ENCODE peak calls at places on chromosomes 12 and 14, in nine cellular contexts. One of them, this sample, is unnamed.

GRCh38 chr12:129532707-129533499 is 370.9 kb downstream of the TMEM132D start:
- DNase-seq in A673: no peak
- DNase-seq in sigmoid colon: no peak
- DNase-seq in MM.1S: no peak
- DNase-seq in transverse colon: no peak
- DNase-seq in thoracic aorta: no peak
- DNase-seq in brain microvascular endothelial cell: no peak
- DNase-seq in heart right ventricle: no peak
- DNase-seq in effector memory CD4-positive, alpha-beta T cell: no peak
- DNase-seq in this sample: no peak

GRCh38 chr14:68361231-68361630 is 431.6 kb downstream of the ZFP36L1 start:
- DNase-seq in brain microvascular endothelial cell: peak; percentile 64
- DNase-seq in heart right ventricle: no peak
- DNase-seq in A673: peak; percentile 72
- DNase-seq in thoracic aorta: no peak
- DNase-seq in MM.1S: no peak
- DNase-seq in effector memory CD4-positive, alpha-beta T cell: no peak
- DNase-seq in sigmoid colon: no peak
- DNase-seq in transverse colon: no peak
- DNase-seq in this sample: no peak

GRCh38 chr14:104680056-104680805 is 9.2 kb upstream of the INF2 start:
- DNase-seq in brain microvascular endothelial cell: peak; percentile 80
- DNase-seq in heart right ventricle: no peak
- DNase-seq in MM.1S: no peak
- DNase-seq in sigmoid colon: peak; percentile 79
- DNase-seq in effector memory CD4-positive, alpha-beta T cell: no peak
- DNase-seq in transverse colon: peak; percentile 54
- DNase-seq in thoracic aorta: no peak
- DNase-seq in A673: peak; percentile 59
- DNase-seq in this sample: no peak

GRCh38 chr12:3551976-3552725 is 61.1 kb downstream of the PRMT8 start:
- DNase-seq in heart right ventricle: no peak
- DNase-seq in effector memory CD4-positive, alpha-beta T cell: no peak
- DNase-seq in sigmoid colon: no peak
- DNase-seq in A673: no peak
- DNase-seq in transverse colon: no peak
- DNase-seq in thoracic aorta: no peak
- DNase-seq in MM.1S: no peak
- DNase-seq in brain microvascular endothelial cell: no peak
- DNase-seq in this sample: no peak

GRCh38 chr12:69154585-69155363 is 84.6 kb upstream of the CPSF6 start:
- DNase-seq in sigmoid colon: peak; percentile 80
- DNase-seq in heart right ventricle: peak; percentile 66
- DNase-seq in brain microvascular endothelial cell: peak; percentile 50
- DNase-seq in effector memory CD4-positive, alpha-beta T cell: peak; percentile 57
- DNase-seq in thoracic aorta: peak; percentile 15
- DNase-seq in MM.1S: peak; percentile 75
- DNase-seq in transverse colon: peak; percentile 80
- DNase-seq in A673: peak; percentile 72
- DNase-seq in this sample: peak; percentile 84

GRCh38 chr14:58566979-58567378 is 70.8 kb upstream of the DACT1 start:
- DNase-seq in heart right ventricle: no peak
- DNase-seq in brain microvascular endothelial cell: no peak
- DNase-seq in A673: no peak
- DNase-seq in sigmoid colon: no peak
- DNase-seq in effector memory CD4-positive, alpha-beta T cell: no peak
- DNase-seq in thoracic aorta: no peak
- DNase-seq in MM.1S: peak; percentile 35
- DNase-seq in transverse colon: no peak
- DNase-seq in this sample: no peak

GRCh38 chr12:570949-571794 is 92.1 kb downstream of the NINJ2 start:
- DNase-seq in heart right ventricle: peak; percentile 77
- DNase-seq in thoracic aorta: peak; percentile 68
- DNase-seq in transverse colon: peak; percentile 82
- DNase-seq in A673: peak; percentile 36
- DNase-seq in sigmoid colon: peak; percentile 93
- DNase-seq in MM.1S: no peak
- DNase-seq in effector memory CD4-positive, alpha-beta T cell: no peak
- DNase-seq in brain microvascular endothelial cell: no peak
- DNase-seq in this sample: no peak

GRCh38 chr14:73753043-73753886 is 39.1 kb upstream of the PNMA1 start:
- DNase-seq in effector memory CD4-positive, alpha-beta T cell: no peak
- DNase-seq in thoracic aorta: no peak
- DNase-seq in heart right ventricle: peak; percentile 60
- DNase-seq in transverse colon: peak; percentile 87
- DNase-seq in A673: no peak
- DNase-seq in brain microvascular endothelial cell: no peak
- DNase-seq in MM.1S: no peak
- DNase-seq in sigmoid colon: peak; percentile 81
- DNase-seq in this sample: peak; percentile 17

GRCh38 chr14:95524706-95525512 is 8.5 kb upstream of the SYNE3 start:
- DNase-seq in sigmoid colon: no peak
- DNase-seq in MM.1S: no peak
- DNase-seq in A673: no peak
- DNase-seq in heart right ventricle: no peak
- DNase-seq in transverse colon: no peak
- DNase-seq in effector memory CD4-positive, alpha-beta T cell: no peak
- DNase-seq in thoracic aorta: no peak
- DNase-seq in brain microvascular endothelial cell: no peak
- DNase-seq in this sample: no peak

GRCh38 chr14:54354968-54355641 is 41.7 kb upstream of the CDKN3 start:
- DNase-seq in MM.1S: no peak
- DNase-seq in A673: no peak
- DNase-seq in thoracic aorta: no peak
- DNase-seq in effector memory CD4-positive, alpha-beta T cell: no peak
- DNase-seq in transverse colon: no peak
- DNase-seq in heart right ventricle: no peak
- DNase-seq in brain microvascular endothelial cell: no peak
- DNase-seq in sigmoid colon: no peak
- DNase-seq in this sample: no peak

GRCh38 chr14:54353694-54354093 is 43.1 kb upstream of the CDKN3 start:
- DNase-seq in effector memory CD4-positive, alpha-beta T cell: no peak
- DNase-seq in heart right ventricle: no peak
- DNase-seq in thoracic aorta: no peak
- DNase-seq in MM.1S: no peak
- DNase-seq in A673: no peak
- DNase-seq in brain microvascular endothelial cell: no peak
- DNase-seq in transverse colon: no peak
- DNase-seq in sigmoid colon: no peak
- DNase-seq in this sample: no peak

GRCh38 chr14:54353266-54353665 is 43.5 kb upstream of the CDKN3 start:
- DNase-seq in sigmoid colon: no peak
- DNase-seq in heart right ventricle: no peak
- DNase-seq in effector memory CD4-positive, alpha-beta T cell: no peak
- DNase-seq in MM.1S: no peak
- DNase-seq in brain microvascular endothelial cell: no peak
- DNase-seq in transverse colon: no peak
- DNase-seq in A673: no peak
- DNase-seq in thoracic aorta: no peak
- DNase-seq in this sample: no peak

GRCh38 chr14:54355698-54356097 is 41.1 kb upstream of the CDKN3 start:
- DNase-seq in A673: no peak
- DNase-seq in MM.1S: no peak
- DNase-seq in sigmoid colon: no peak
- DNase-seq in thoracic aorta: no peak
- DNase-seq in transverse colon: no peak
- DNase-seq in effector memory CD4-positive, alpha-beta T cell: no peak
- DNase-seq in brain microvascular endothelial cell: no peak
- DNase-seq in heart right ventricle: no peak
- DNase-seq in this sample: no peak

DNA sequence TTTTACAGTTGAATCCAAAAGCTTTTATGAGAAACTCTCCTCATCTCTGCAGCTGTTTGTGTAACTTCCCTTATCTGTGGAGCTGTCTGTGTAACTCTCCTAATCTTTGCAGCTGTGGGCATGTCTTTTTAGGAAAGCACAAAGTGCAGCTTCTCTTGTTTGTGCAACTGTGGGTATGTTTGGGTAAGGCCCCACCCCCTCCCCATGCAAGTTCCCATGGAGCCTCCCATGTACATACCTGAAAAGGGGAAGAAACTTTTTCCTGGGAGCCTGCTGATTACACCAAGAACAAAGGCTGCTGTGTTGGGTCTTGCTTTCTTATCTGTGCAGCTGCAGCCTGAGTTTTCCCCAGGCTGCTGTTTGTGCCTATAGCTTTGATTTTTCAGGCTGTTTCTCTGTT is 42.7 kb upstream of the CDKN3 start:
- DNase-seq in sigmoid colon: no peak
- DNase-seq in heart right ventricle: no peak
- DNase-seq in thoracic aorta: no peak
- DNase-seq in A673: no peak
- DNase-seq in brain microvascular endothelial cell: no peak
- DNase-seq in transverse colon: no peak
- DNase-seq in effector memory CD4-positive, alpha-beta T cell: no peak
- DNase-seq in MM.1S: no peak
- DNase-seq in this sample: no peak
- H3K27ac ChIP-seq in sigmoid colon: no peak overlapping the region
- H3K27ac ChIP-seq in heart right ventricle: no peak overlapping the region
- H3K27ac ChIP-seq in thoracic aorta: no peak overlapping the region
- H3K27ac ChIP-seq in A673: no peak overlapping the region
- H3K27ac ChIP-seq in brain microvascular endothelial cell: no peak overlapping the region
- H3K27ac ChIP-seq in transverse colon: no peak overlapping the region
- H3K27ac ChIP-seq in effector memory CD4-positive, alpha-beta T cell: no peak overlapping the region
- H3K27ac ChIP-seq in MM.1S: no peak overlapping the region
- H3K27ac ChIP-seq in this sample: no peak overlapping the region

DNA sequence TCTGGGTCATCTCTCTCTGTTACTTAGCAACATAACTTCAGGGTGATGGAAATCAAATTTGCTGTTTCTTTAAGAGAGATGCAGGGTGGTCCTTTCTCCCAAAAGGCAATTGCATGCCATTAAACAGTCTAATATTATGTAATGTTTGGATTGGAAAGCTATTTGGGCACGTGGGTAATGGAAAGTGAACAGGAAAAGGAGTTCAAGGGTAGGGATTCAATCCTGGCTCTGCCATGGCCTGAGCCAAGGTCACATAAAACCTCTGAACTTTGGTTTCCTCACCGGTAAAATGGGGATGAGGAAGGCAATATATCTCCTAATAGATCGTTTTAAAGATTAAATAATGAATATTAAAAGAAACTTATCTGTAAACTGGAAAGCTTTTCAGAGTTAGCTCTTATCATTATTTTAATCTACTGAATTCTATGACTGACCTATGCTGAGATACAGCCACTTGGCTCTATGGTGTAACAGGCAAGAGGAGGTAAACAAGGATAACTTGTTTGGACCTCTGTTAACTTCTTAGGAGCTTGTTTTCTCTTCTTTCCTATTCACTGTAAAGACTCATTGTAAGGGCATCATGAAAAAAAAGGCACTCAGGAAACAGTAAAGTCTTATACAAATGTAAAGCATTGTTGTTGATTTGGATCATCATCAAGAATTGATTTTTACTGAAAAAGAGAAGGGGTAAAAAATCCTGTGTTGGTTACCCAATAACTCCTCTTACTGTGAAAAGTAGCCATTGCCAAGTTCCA is 55.7 kb upstream of the OVCH1 start:
- DNase-seq in brain microvascular endothelial cell: no peak
- DNase-seq in thoracic aorta: no peak
- DNase-seq in heart right ventricle: no peak
- DNase-seq in effector memory CD4-positive, alpha-beta T cell: no peak
- DNase-seq in A673: no peak
- DNase-seq in sigmoid colon: no peak
- DNase-seq in transverse colon: no peak
- DNase-seq in MM.1S: no peak
- DNase-seq in this sample: no peak
- H3K27ac ChIP-seq in brain microvascular endothelial cell: no peak overlapping the region
- H3K27ac ChIP-seq in thoracic aorta: peak overlapping the region; percentile 1
- H3K27ac ChIP-seq in heart right ventricle: peak overlapping the region; percentile 26
- H3K27ac ChIP-seq in effector memory CD4-positive, alpha-beta T cell: no peak overlapping the region
- H3K27ac ChIP-seq in A673: no peak overlapping the region
- H3K27ac ChIP-seq in sigmoid colon: no peak overlapping the region
- H3K27ac ChIP-seq in transverse colon: no peak overlapping the region
- H3K27ac ChIP-seq in MM.1S: no peak overlapping the region
- H3K27ac ChIP-seq in this sample: no peak overlapping the region

DNA sequence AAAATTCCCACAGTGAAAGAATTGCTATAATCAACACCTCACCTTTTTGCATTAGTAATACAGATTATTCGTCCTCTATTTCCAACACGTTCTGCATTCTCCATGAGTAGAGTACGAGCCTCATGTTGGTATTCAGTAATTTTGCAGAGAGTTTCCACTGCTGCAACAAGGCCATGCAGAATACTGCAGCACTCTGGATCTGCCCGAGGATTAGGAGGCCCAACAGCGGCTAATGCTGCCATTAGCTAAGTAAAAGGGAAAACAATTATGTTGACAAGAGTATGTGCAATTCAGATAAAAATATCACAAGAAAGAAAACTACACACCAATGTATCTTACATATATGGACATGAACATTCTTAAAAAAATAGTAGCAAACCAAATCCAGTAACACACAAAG is 9.1 kb downstream of the INTS13 start:
- DNase-seq in sigmoid colon: no peak
- DNase-seq in heart right ventricle: no peak
- DNase-seq in thoracic aorta: no peak
- DNase-seq in effector memory CD4-positive, alpha-beta T cell: no peak
- DNase-seq in brain microvascular endothelial cell: no peak
- DNase-seq in A673: no peak
- DNase-seq in transverse colon: no peak
- DNase-seq in MM.1S: no peak
- DNase-seq in this sample: no peak
- H3K27ac ChIP-seq in sigmoid colon: no peak overlapping the region
- H3K27ac ChIP-seq in heart right ventricle: no peak overlapping the region
- H3K27ac ChIP-seq in thoracic aorta: no peak overlapping the region
- H3K27ac ChIP-seq in effector memory CD4-positive, alpha-beta T cell: no peak overlapping the region
- H3K27ac ChIP-seq in brain microvascular endothelial cell: no peak overlapping the region
- H3K27ac ChIP-seq in A673: no peak overlapping the region
- H3K27ac ChIP-seq in transverse colon: no peak overlapping the region
- H3K27ac ChIP-seq in MM.1S: no peak overlapping the region
- H3K27ac ChIP-seq in this sample: no peak overlapping the region

GRCh38 chr12:19189522-19189921 is 60.0 kb downstream of the PLEKHA5 start:
- DNase-seq in brain microvascular endothelial cell: no peak
- DNase-seq in thoracic aorta: no peak
- DNase-seq in effector memory CD4-positive, alpha-beta T cell: no peak
- DNase-seq in MM.1S: no peak
- DNase-seq in sigmoid colon: no peak
- DNase-seq in heart right ventricle: no peak
- DNase-seq in transverse colon: no peak
- DNase-seq in A673: no peak
- DNase-seq in this sample: no peak

GRCh38 chr12:19192709-19193108 is 63.2 kb downstream of the PLEKHA5 start:
- DNase-seq in thoracic aorta: no peak
- DNase-seq in heart right ventricle: no peak
- DNase-seq in effector memory CD4-positive, alpha-beta T cell: no peak
- DNase-seq in MM.1S: no peak
- DNase-seq in A673: no peak
- DNase-seq in sigmoid colon: no peak
- DNase-seq in transverse colon: no peak
- DNase-seq in brain microvascular endothelial cell: no peak
- DNase-seq in this sample: no peak

GRCh38 chr12:19190292-19191031 is 60.9 kb downstream of the PLEKHA5 start:
- DNase-seq in MM.1S: no peak
- DNase-seq in A673: no peak
- DNase-seq in brain microvascular endothelial cell: peak; percentile 42
- DNase-seq in effector memory CD4-positive, alpha-beta T cell: no peak
- DNase-seq in transverse colon: no peak
- DNase-seq in heart right ventricle: peak; percentile 34
- DNase-seq in sigmoid colon: no peak
- DNase-seq in thoracic aorta: no peak
- DNase-seq in this sample: no peak

GRCh38 chr12:19191563-19191962 is 62.0 kb downstream of the PLEKHA5 start:
- DNase-seq in sigmoid colon: no peak
- DNase-seq in effector memory CD4-positive, alpha-beta T cell: no peak
- DNase-seq in heart right ventricle: no peak
- DNase-seq in thoracic aorta: no peak
- DNase-seq in MM.1S: no peak
- DNase-seq in brain microvascular endothelial cell: no peak
- DNase-seq in transverse colon: no peak
- DNase-seq in A673: no peak
- DNase-seq in this sample: no peak

GRCh38 chr12:19191089-19191488 is 61.6 kb downstream of the PLEKHA5 start:
- DNase-seq in effector memory CD4-positive, alpha-beta T cell: no peak
- DNase-seq in brain microvascular endothelial cell: no peak
- DNase-seq in A673: no peak
- DNase-seq in sigmoid colon: no peak
- DNase-seq in heart right ventricle: no peak
- DNase-seq in thoracic aorta: no peak
- DNase-seq in MM.1S: no peak
- DNase-seq in transverse colon: no peak
- DNase-seq in this sample: no peak
- H3K27ac ChIP-seq in effector memory CD4-positive, alpha-beta T cell: no peak overlapping the region
- H3K27ac ChIP-seq in brain microvascular endothelial cell: peak overlapping the region; percentile 30
- H3K27ac ChIP-seq in A673: no peak overlapping the region
- H3K27ac ChIP-seq in sigmoid colon: no peak overlapping the region
- H3K27ac ChIP-seq in heart right ventricle: peak overlapping the region; percentile 54
- H3K27ac ChIP-seq in thoracic aorta: peak overlapping the region; percentile 80
- H3K27ac ChIP-seq in MM.1S: no peak overlapping the region
- H3K27ac ChIP-seq in transverse colon: no peak overlapping the region
- H3K27ac ChIP-seq in this sample: no peak overlapping the region

This sample was measured in OCI-LY7.